ENCODE peak calls at places on chromosome 2, in six cellular contexts. R is dorsolateral prefrontal cortex, O is PC-9, F is AG04450, A is gastrocnemius medialis, N is psoas muscle. C is an unnamed sample.

GRCh38 chr2:170714156-170715061 is 728 bp upstream of the SP5 start:
- DNase-seq in A (no peak), F (no peak), R (no peak), N (peak; percentile 58), O (peak; percentile 53), C (no peak)

GRCh38 chr2:96095116-96095636 is 21.2 kb downstream of the ADRA2B start:
- DNase-seq in F (no peak), N (no peak), R (peak; percentile 13), A (no peak), O (peak; percentile 51), C (no peak)

GRCh38 chr2:207188601-207189000 is 22.9 kb upstream of the KLF7 start:
- DNase-seq in A (no peak), N (no peak), F (no peak), O (no peak), R (no peak), C (no peak)

GRCh38 chr2:217974389-217975005 is 28.3 kb downstream of the TNS1 start:
- DNase-seq in N (no peak), F (no peak), A (no peak), O (no peak), R (no peak), C (no peak)

GRCh38 chr2:230866704-230867561 is 2.2 kb downstream of the ITM2C start:
- DNase-seq in N (peak; percentile 64), O (no peak), A (no peak), F (no peak), R (no peak), C (peak; percentile 45)

GRCh38 chr2:170449034-170449433 is 266.1 kb upstream of the SP5 start:
- DNase-seq in N (no peak), A (no peak), F (no peak), R (no peak), O (no peak), C (no peak)

GRCh38 chr2:160813506-160813858 is 319.9 kb upstream of the RBMS1 start:
- DNase-seq in A (no peak), F (no peak), R (no peak), N (no peak), O (no peak), C (no peak)

GRCh38 chr2:8265827-8266226 is 416.0 kb upstream of the ID2 start:
- DNase-seq in R (no peak), O (no peak), N (no peak), F (no peak), A (no peak), C (no peak)

GRCh38 chr2:178506524-178506923 is 26.3 kb downstream of the PLEKHA3 start:
- DNase-seq in A (no peak), N (no peak), O (no peak), R (no peak), F (no peak), C (no peak)

GRCh38 chr2:109208951-109209335 is 79.9 kb downstream of the SH3RF3 start:
- DNase-seq in F (no peak), R (no peak), A (no peak), N (no peak), O (no peak), C (no peak)

GRCh38 chr2:170359466-170359865 is 181.5 kb downstream of the MYO3B start:
- DNase-seq in O (no peak), A (no peak), R (no peak), N (no peak), F (no peak), C (no peak)

GRCh38 chr2:2103320-2103719 is 227.8 kb downstream of the MYT1L start:
- DNase-seq in F (no peak), O (no peak), A (no peak), N (no peak), R (no peak), C (no peak)

GRCh38 chr2:192159215-192159614 is 35.5 kb downstream of the TMEFF2 start:
- DNase-seq in R (no peak), F (no peak), N (no peak), A (no peak), O (no peak), C (no peak)

GRCh38 chr2:236261452-236261851 is 2.8 kb downstream of the ASB18 start:
- DNase-seq in O (no peak), A (no peak), F (no peak), R (no peak), N (no peak), C (no peak)

GRCh38 chr2:98374286-98374685 is 28.0 kb downstream of the CNGA3 start:
- DNase-seq in R (no peak), A (no peak), F (no peak), O (no peak), N (no peak), C (no peak)

GRCh38 chr2:189601043-189601442 is 20.5 kb upstream of the SLC40A1 start:
- DNase-seq in F (no peak), N (no peak), A (no peak), O (no peak), R (no peak), C (no peak)

GRCh38 chr2:47214385-47214784 is 59.3 kb upstream of the STPG4 start:
- DNase-seq in R (no peak), N (no peak), F (no peak), A (no peak), O (no peak), C (no peak)

GRCh38 chr2:160308476-160308875 is 108.4 kb upstream of the ITGB6 start:
- DNase-seq in N (no peak), A (no peak), F (no peak), O (no peak), R (no peak), C (no peak)

GRCh38 chr2:108630567-108631405 is 88.5 kb upstream of the RANBP2 start:
- DNase-seq in A (no peak), F (no peak), R (no peak), N (no peak), O (no peak), C (no peak)

GRCh38 chr2:130365963-130366362 is 10.1 kb downstream of the PTPN18 start:
- DNase-seq in O (no peak), N (no peak), R (no peak), A (no peak), F (no peak), C (no peak)

DNA sequence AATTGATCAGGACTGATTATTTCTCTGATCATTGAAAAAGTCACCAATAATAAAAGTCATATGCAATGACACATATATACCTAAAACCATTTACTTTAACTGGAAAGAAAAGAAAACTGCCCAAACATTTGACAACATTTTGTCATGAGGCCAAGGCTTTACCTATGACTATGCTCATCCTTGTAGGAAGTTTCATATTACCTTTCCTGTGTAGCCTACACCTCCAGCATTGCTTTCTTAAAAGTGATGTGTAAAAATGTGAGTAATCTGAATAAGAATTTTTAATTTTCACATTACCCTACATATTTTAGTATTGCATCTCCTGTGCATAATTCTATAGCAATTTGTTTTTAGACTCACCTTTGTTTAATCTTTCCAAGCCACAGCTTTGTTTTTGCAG is 419.8 kb upstream of the FIGN start:
- DNase-seq in A (no peak), O (no peak), N (no peak), F (no peak), R (no peak), C (no peak)
- TF ChIP-seq CTCF in A (no peak), O (no peak), N (no peak), F (no peak), R (no peak), C (no peak)

GRCh38 chr2:216694826-216695217 is 527 bp downstream of the IGFBP5 start:
- DNase-seq in N (no peak), O (no peak), A (no peak), R (no peak), F (no peak), C (no peak)

GRCh38 chr2:216696321-216696720 is 972 bp upstream of the IGFBP5 start:
- DNase-seq in F (no peak), R (no peak), N (no peak), O (no peak), A (no peak), C (no peak)

GRCh38 chr2:216696751-216697560 is 1.6 kb upstream of the IGFBP5 start:
- DNase-seq in O (no peak), F (no peak), N (no peak), R (no peak), A (no peak), C (no peak)

GRCh38 chr2:216694201-216694825 is 1.0 kb downstream of the IGFBP5 start:
- DNase-seq in A (peak; percentile 78), R (peak; percentile 55), N (peak; percentile 86), O (peak; percentile 31), F (no peak), C (peak; percentile 57)

GRCh38 chr2:216695401-216695821 is at the start of gene IGFBP5:
- DNase-seq in R (peak; percentile 65), F (peak; percentile 92), O (peak; percentile 43), A (peak; percentile 94), N (peak; percentile 97), C (no peak)
- TF ChIP-seq CTCF in R (peak; percentile 15), F (peak; percentile 50), O (no peak), A (no peak), N (no peak), C (no peak)

GRCh38 chr2:102461188-102461587 is 11.8 kb upstream of the SLC9A4 start:
- DNase-seq in N (no peak), R (no peak), O (no peak), A (no peak), F (no peak), C (no peak)
- TF ChIP-seq CTCF in N (no peak), R (no peak), O (no peak), A (no peak), F (no peak), C (no peak)

DNA sequence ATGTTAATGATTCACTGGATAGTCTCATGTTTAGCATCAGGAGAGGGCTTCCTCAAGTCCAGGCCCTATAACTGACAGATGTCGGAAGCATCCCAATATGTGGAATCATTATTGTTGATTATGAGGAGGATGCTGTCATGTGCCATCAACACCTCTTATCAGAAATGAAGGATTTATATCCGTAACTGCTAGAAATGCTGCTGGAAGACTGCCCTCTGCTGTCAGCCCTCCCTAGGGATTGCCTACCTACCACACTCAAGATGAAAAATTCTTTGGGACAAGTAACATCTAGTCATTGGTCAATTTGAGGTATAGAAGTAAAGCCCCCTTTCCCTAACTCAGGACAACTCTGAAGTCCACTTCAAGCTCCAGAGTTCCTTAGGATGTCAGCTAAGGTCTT is 1166.5 kb upstream of the NXPH2 start:
- DNase-seq in R (no peak), O (no peak), N (no peak), A (no peak), F (no peak), C (no peak)
- TF ChIP-seq CTCF in R (no peak), O (peak; percentile 30), N (no peak), A (no peak), F (no peak), C (no peak)

DNA sequence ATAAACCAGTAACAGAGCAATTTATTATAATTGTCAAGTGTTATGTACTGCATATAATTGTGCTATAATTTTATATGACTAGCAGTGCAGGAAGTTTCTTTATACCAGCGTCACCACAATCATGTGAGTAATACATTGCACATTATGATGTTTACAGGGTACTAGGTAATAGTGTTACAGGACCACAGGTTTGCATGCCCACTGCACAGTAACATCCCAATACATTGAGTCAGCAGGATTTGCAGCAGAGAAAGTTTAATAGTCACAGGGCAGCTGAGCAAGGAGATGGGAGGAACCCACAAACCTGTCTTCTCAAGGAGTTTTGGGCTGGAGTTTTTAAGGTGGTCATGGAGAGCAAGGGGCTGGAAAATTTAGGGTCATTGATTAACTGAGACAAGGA is 1042.9 kb upstream of the ACVR2A start:
- DNase-seq in F (no peak), R (no peak), A (no peak), O (no peak), N (no peak), C (no peak)
- TF ChIP-seq CTCF in F (no peak), R (no peak), A (no peak), O (no peak), N (no peak), C (no peak)

C was measured in CD8-positive, alpha-beta T cell.